ENCODE peak calls at places on chromosomes 3 and 15, in ten cellular contexts. U is spleen, L is esophagus muscularis mucosa, E is tibial nerve, S is endothelial cell of umbilical vein, R is body of pancreas, I is HepG2, J is heart left ventricle, K is uterus, C is Peyer's patch. Y is an unnamed sample. For H3K36me3 and H3K4me1, the result is how much of the 10 kb centered on the place peaks cover.

GRCh38 chr3:5192568-5193319 is 5.2 kb downstream of the EDEM1 start:
- DNase-seq in L (no peak), I (no peak), R (no peak), U (no peak), J (no peak), K (no peak), E (no peak), S (no peak), C (no peak), Y (no peak)

GRCh38 chr3:171833775-171834460 is 9.2 kb upstream of the TMEM212 start:
- DNase-seq in K (no peak), U (no peak), R (no peak), S (peak), J (no peak), E (no peak), C (no peak), I (no peak), L (no peak), Y (no peak)

GRCh38 chr3:171239757-171240503 is 213.4 kb upstream of the SLC2A2 start:
- DNase-seq in S (no peak), L (no peak), I (no peak), R (no peak), K (no peak), E (no peak), C (no peak), J (no peak), U (no peak), Y (no peak)

GRCh38 chr3:31592764-31593163 is 60.0 kb downstream of the STT3B start:
- DNase-seq in S (no peak), I (peak), J (no peak), U (no peak), K (no peak), L (no peak), C (no peak), E (no peak), R (no peak), Y (no peak)

GRCh38 chr3:160372780-160373179 is 26.2 kb downstream of the IFT80 start:
- DNase-seq in I (no peak), S (no peak), J (no peak), R (no peak), U (no peak), C (no peak), K (no peak), L (no peak), E (no peak), Y (no peak)

GRCh38 chr3:57228734-57229505 is 1.4 kb downstream of the APPL1 start:
- DNase-seq in L (no peak), S (peak), J (no peak), U (no peak), C (no peak), K (no peak), R (no peak), E (no peak), I (no peak), Y (no peak)

GRCh38 chr3:168251371-168251770 is 155.6 kb upstream of the GOLIM4 start:
- DNase-seq in I (peak), J (no peak), S (no peak), L (no peak), E (no peak), K (no peak), R (no peak), U (no peak), C (no peak), Y (no peak)

GRCh38 chr3:179398574-179399249 is 51.2 kb downstream of the MFN1 start:
- DNase-seq in U (no peak), S (no peak), K (no peak), E (no peak), L (no peak), C (no peak), J (no peak), I (no peak), R (no peak), Y (no peak)

GRCh38 chr3:73668366-73668765 is 43.6 kb upstream of the PDZRN3 start:
- DNase-seq in K (no peak), U (no peak), I (no peak), L (no peak), J (no peak), C (no peak), S (no peak), R (no peak), E (no peak), Y (no peak)

GRCh38 chr3:40043444-40043755 is 234.0 kb downstream of the MYRIP start:
- DNase-seq in R (peak), I (no peak), E (no peak), U (no peak), K (no peak), C (no peak), L (no peak), J (no peak), S (peak), Y (no peak)

GRCh38 chr15:50289749-50290148 is 24.2 kb upstream of the HDC start:
- DNase-seq in U (no peak), S (no peak), L (no peak), C (no peak), E (no peak), I (no peak), K (no peak), J (no peak), R (no peak), Y (no peak)

GRCh38 chr15:78024141-78024567 is 53.4 kb downstream of the TBC1D2B start:
- DNase-seq in I (no peak), J (peak), C (no peak), S (no peak), R (peak), K (peak), U (no peak), E (peak), L (peak), Y (no peak)

GRCh38 chr3:76523337-76523736 is 516.6 kb upstream of the ROBO2 start:
- DNase-seq in E (no peak), R (no peak), S (no peak), I (no peak), K (no peak), J (no peak), U (no peak), C (no peak), L (no peak), Y (no peak)

GRCh38 chr3:123757281-123757940 is 126.7 kb downstream of the MYLK start:
- DNase-seq in E (peak), C (no peak), I (no peak), L (no peak), S (no peak), K (no peak), R (no peak), J (peak), U (no peak), Y (peak)

GRCh38 chr3:187850256-187851010 is 105.2 kb upstream of the BCL6 start:
- DNase-seq in S (no peak), R (peak), U (no peak), K (no peak), J (no peak), E (peak), C (no peak), I (peak), L (peak), Y (peak)

GRCh38 chr15:82624438-82624837 is 22.7 kb downstream of the CPEB1 start:
- DNase-seq in R (no peak), I (no peak), K (no peak), L (no peak), C (no peak), S (no peak), J (no peak), U (no peak), E (no peak), Y (no peak)

GRCh38 chr3:197186887-197187588 is 111.4 kb downstream of the DLG1 start:
- DNase-seq in S (peak), L (no peak), J (peak), E (peak), R (peak), K (peak), C (no peak), U (no peak), I (peak), Y (no peak)

GRCh38 chr15:39181901-39182300 is 399.0 kb upstream of the THBS1 start:
- DNase-seq in K (no peak), I (peak), J (no peak), R (no peak), L (no peak), S (no peak), C (no peak), E (no peak), U (no peak), Y (no peak)

GRCh38 chr15:57446393-57446792 is 70.1 kb downstream of the CGNL1 start:
- DNase-seq in R (no peak), I (no peak), J (no peak), L (no peak), K (no peak), U (no peak), E (no peak), C (no peak), S (no peak), Y (no peak)

GRCh38 chr3:57091471-57091870 is 31.0 kb downstream of the SPATA12 start:
- DNase-seq in K (no peak), I (no peak), S (no peak), C (no peak), R (no peak), U (no peak), L (no peak), J (no peak), E (no peak), Y (no peak)

GRCh38 chr3:146156060-146156459 is 4.9 kb downstream of the PLOD2 start:
- DNase-seq in I (no peak), R (no peak), S (peak), E (no peak), L (no peak), C (no peak), J (peak), K (no peak), U (no peak), Y (no peak)

GRCh38 chr3:9129366-9129765 is 120.1 kb downstream of the SRGAP3 start:
- DNase-seq in L (no peak), I (no peak), E (no peak), R (no peak), K (no peak), U (no peak), S (no peak), J (no peak), C (no peak), Y (no peak)

GRCh38 chr15:42267286-42267685 is 5.7 kb upstream of the GANC start:
- DNase-seq in S (no peak), L (no peak), K (no peak), U (no peak), I (no peak), C (no peak), R (no peak), E (no peak), J (no peak), Y (no peak)

GRCh38 chr15:57591822-57592367 is at the start of gene MYZAP:
- DNase-seq in J (peak), S (peak), K (peak), C (no peak), L (no peak), R (no peak), E (no peak), U (peak), I (no peak), Y (peak)

GRCh38 chr3:60497922-60498321 is 753.3 kb downstream of the FHIT start:
- DNase-seq in E (no peak), I (no peak), C (no peak), J (no peak), S (no peak), R (peak), K (no peak), L (no peak), U (no peak), Y (no peak)

GRCh38 chr3:175150812-175151411 is 291.8 kb downstream of the NAALADL2 start:
- DNase-seq in C (no peak), J (no peak), E (no peak), L (no peak), K (no peak), R (no peak), U (no peak), S (no peak), I (no peak), Y (no peak)

GRCh38 chr3:177711637-177712036 is 514.4 kb upstream of the TBL1XR1 start:
- DNase-seq in E (no peak), S (no peak), R (no peak), L (no peak), I (no peak), K (no peak), J (no peak), U (no peak), C (no peak), Y (no peak)

GRCh38 chr15:66287461-66288055 is 5.8 kb upstream of the DIS3L start:
- DNase-seq in S (peak), E (no peak), U (no peak), C (no peak), K (no peak), L (no peak), R (no peak), J (no peak), I (no peak), Y (no peak)

GRCh38 chr3:136350132-136350531 is 100.0 kb downstream of the PCCB start:
- DNase-seq in S (no peak), L (no peak), I (no peak), C (no peak), U (no peak), R (no peak), J (no peak), K (peak), E (no peak), Y (no peak)

GRCh38 chr3:187626581-187626980 is 43.6 kb downstream of the SST start:
- DNase-seq in C (no peak), R (no peak), S (no peak), I (no peak), J (no peak), L (no peak), K (no peak), U (no peak), E (no peak), Y (no peak)

DNA sequence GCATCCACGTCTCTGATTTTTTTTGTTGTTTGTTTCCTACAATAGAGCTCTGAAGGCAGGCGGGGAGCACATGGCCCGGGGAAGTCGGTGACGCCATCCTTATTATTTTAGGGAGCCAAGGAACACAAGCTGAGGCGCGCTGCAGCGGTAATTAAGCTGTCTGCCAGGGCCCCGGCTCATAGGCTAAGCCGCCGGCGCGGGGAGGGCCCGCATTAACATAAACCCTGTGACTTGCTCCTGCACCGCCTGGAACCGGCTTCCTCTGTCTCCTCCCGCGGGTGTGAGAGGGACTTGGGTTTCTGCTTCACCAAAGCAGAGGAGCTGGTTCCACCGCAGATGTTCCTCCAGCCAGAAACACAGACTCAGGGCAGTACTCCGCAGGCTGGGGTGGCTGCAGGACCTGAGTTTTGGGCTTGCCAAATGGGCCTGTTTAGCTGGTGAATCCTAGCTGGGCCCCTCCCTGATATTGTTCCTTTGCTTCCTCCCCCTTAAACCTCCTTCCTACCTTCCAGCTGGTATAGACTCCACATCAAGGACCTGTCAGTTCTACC is 25.3 kb downstream of the ANP32A start:
- DNase-seq in E (peak), C (peak), J (peak), L (peak), U (peak), R (peak), I (no peak), K (peak), S (peak), Y (peak)
- TF ChIP-seq POLR2A in E (no peak), C (no peak), J (no peak), L (no peak), U (no peak), R (peak), I (no peak), K (peak), S (no peak), Y (peak)

DNA sequence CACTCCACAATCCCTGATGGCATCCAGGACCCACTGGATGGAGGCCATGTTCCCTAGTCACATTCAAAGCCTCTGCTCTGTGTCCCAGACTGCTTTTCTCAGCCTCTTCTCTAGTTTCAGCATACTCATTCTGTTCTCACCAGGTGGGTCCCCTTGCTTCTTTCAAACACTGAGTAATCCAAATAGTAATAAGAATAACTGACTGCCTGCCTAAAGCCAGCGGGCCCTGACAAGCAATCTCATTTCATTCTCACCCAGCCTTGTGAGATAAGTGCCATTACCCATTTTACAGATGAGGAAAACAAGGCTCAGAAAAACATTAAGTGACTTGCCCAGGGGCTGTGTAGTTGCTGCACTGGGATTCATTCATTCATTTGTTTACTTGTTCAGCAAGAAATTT is 25.4 kb downstream of the MAPKAPK3 start:
- DNase-seq in K (no peak), U (no peak), I (no peak), R (no peak), E (no peak), C (no peak), S (no peak), J (no peak), L (no peak), Y (no peak)
- H3K36me3 ChIP-seq in K (under half), U (half or more), I (under half), R (under half), E (under half), C (under half), S (under half), J (half or more), L (half or more), Y (under half)

GRCh38 chr15:32683231-32683630 is 34.6 kb upstream of the GREM1 start:
- DNase-seq in J (no peak), S (no peak), E (no peak), K (no peak), U (no peak), I (no peak), L (no peak), R (no peak), C (no peak), Y (no peak)

GRCh38 chr15:32683906-32684584 is 33.8 kb upstream of the GREM1 start:
- DNase-seq in C (no peak), E (no peak), S (peak), K (no peak), U (no peak), I (no peak), J (peak), L (no peak), R (no peak), Y (no peak)

GRCh38 chr15:32687556-32687955 is 30.2 kb upstream of the GREM1 start:
- DNase-seq in E (no peak), J (no peak), K (no peak), R (no peak), S (no peak), C (no peak), L (no peak), I (no peak), U (no peak), Y (no peak)

GRCh38 chr15:32685576-32685975 is 32.2 kb upstream of the GREM1 start:
- DNase-seq in R (no peak), S (no peak), J (no peak), U (no peak), E (no peak), I (no peak), L (no peak), K (no peak), C (no peak), Y (no peak)

GRCh38 chr15:32682569-32682968 is 35.2 kb upstream of the GREM1 start:
- DNase-seq in S (no peak), E (no peak), C (no peak), I (no peak), J (no peak), U (no peak), R (no peak), L (no peak), K (no peak), Y (no peak)
- H3K4me1 ChIP-seq in S (under half), E (under half), C (under half), I (under half), J (under half), U (under half), R (under half), L (under half), K (under half), Y (under half)

GRCh38 chr3:69012836-69013255 is 638 bp downstream of the EOGT start:
- DNase-seq in I (peak), L (no peak), S (peak), E (peak), R (peak), C (peak), K (peak), J (peak), U (peak), Y (no peak)

GRCh38 chr3:69012111-69012835 is 1.2 kb downstream of the EOGT start:
- DNase-seq in L (no peak), K (peak), J (peak), U (no peak), C (no peak), E (no peak), S (peak), I (no peak), R (peak), Y (peak)

GRCh38 chr3:69013256-69014021 is at the start of gene EOGT:
- DNase-seq in C (peak), L (peak), I (peak), E (peak), J (peak), R (peak), S (peak), U (peak), K (peak), Y (peak)

GRCh38 chr3:69016102-69016501 is 2.6 kb upstream of the EOGT start:
- DNase-seq in L (no peak), J (no peak), C (no peak), I (no peak), E (no peak), K (no peak), R (no peak), S (no peak), U (no peak), Y (no peak)

GRCh38 chr3:69014022-69014580 is 617 bp upstream of the EOGT start:
- DNase-seq in I (no peak), R (no peak), J (no peak), L (no peak), S (no peak), K (no peak), U (no peak), E (no peak), C (no peak), Y (no peak)
- TF ChIP-seq POLR2A in I (no peak), R (no peak), J (no peak), L (no peak), S (no peak), K (no peak), U (no peak), E (no peak), C (no peak), Y (no peak)

GRCh38 chr15:71198846-71199245 is 83.6 kb downstream of the THSD4 start:
- DNase-seq in U (no peak), I (no peak), K (no peak), R (no peak), C (no peak), E (no peak), L (no peak), S (no peak), J (no peak), Y (no peak)
- H3K36me3 ChIP-seq in U (under half), I (under half), K (under half), R (under half), C (under half), E (under half), L (under half), S (under half), J (under half), Y (under half)

GRCh38 chr15:31257286-31257685 is 69.3 kb upstream of the KLF13 start:
- DNase-seq in C (no peak), J (no peak), R (no peak), U (no peak), K (no peak), L (no peak), E (no peak), I (no peak), S (no peak), Y (no peak)

GRCh38 chr15:31256385-31257265 is 70.0 kb upstream of the KLF13 start:
- DNase-seq in U (peak), C (no peak), L (no peak), S (no peak), R (no peak), J (no peak), E (no peak), K (no peak), I (no peak), Y (no peak)

GRCh38 chr15:31255732-31256384 is 70.8 kb upstream of the KLF13 start:
- DNase-seq in I (no peak), L (no peak), S (no peak), C (no peak), J (no peak), E (no peak), R (no peak), U (peak), K (no peak), Y (no peak)

GRCh38 chr15:31259562-31260252 is 66.9 kb upstream of the KLF13 start:
- DNase-seq in C (no peak), K (no peak), S (no peak), U (no peak), I (no peak), E (no peak), R (no peak), L (no peak), J (no peak), Y (no peak)

GRCh38 chr15:31258260-31258659 is 68.4 kb upstream of the KLF13 start:
- DNase-seq in U (no peak), J (no peak), R (no peak), C (no peak), L (no peak), K (no peak), I (no peak), E (no peak), S (no peak), Y (no peak)
- H3K4me1 ChIP-seq in U (under half), J (under half), R (under half), C (under half), L (under half), K (under half), I (under half), E (under half), S (under half), Y (under half)

GRCh38 chr3:53232641-53233377 is 23.0 kb downstream of the TKT start:
- DNase-seq in I (no peak), L (no peak), R (no peak), E (no peak), S (no peak), J (no peak), K (no peak), C (no peak), U (peak), Y (no peak)
- TF ChIP-seq POLR2A in I (no peak), L (no peak), R (no peak), E (no peak), S (no peak), J (no peak), K (no peak), C (no peak), U (no peak), Y (no peak)

DNA sequence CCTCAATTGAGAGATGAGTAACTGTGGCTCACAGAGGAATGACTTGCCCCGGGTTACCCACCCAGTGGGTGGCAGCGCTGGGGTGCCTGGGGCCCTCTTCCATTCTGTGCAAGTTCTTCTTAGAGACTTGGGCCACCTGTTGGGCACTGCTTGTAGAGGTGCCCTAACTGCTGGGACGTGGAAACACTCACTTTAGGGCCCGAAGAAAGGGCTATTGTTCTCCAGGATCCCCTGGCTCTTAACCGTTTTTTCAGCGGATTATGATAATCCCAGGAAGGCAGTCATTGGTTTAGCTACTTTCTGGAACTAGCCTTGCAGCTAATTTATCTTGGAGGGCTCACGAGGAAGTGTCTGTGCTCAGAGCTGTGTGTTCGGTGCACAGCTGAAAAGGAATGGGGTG is 66.0 kb upstream of the GCNT3 start:
- DNase-seq in R (no peak), L (no peak), J (no peak), C (no peak), S (no peak), K (no peak), I (peak), E (no peak), U (no peak), Y (no peak)
- H3K36me3 ChIP-seq in R (under half), L (under half), J (under half), C (under half), S (under half), K (under half), I (under half), E (under half), U (under half), Y (under half)